ENCODE peak calls at places on chromosomes 13 and 19, in seven cellular contexts. G is GM23338, T is GM12878, S is SK-N-SH, Y is H1, B is HCT116, R is K562. L is an unnamed sample.

GRCh38 chr19:55624109-55625003 is at the start of gene ZNF784:
- DNase-seq in B (peak; percentile 85), G (peak; percentile 96), T (no peak), S (peak; percentile 97), R (peak; percentile 95), Y (peak; percentile 87), L (peak; percentile 92)

GRCh38 chr19:7970716-7971448 is 27.4 kb upstream of the TIMM44 start:
- DNase-seq in R (peak; percentile 62), B (peak; percentile 8), S (peak; percentile 81), G (peak; percentile 94), T (no peak), Y (peak; percentile 34), L (peak; percentile 27)

GRCh38 chr19:53907193-53907581 is 1.9 kb upstream of the CACNG7 start:
- DNase-seq in Y (no peak), T (no peak), R (no peak), S (peak; percentile 39), B (no peak), G (peak; percentile 55), L (no peak)

GRCh38 chr13:39405596-39405995 is 197.4 kb downstream of the LHFPL6 start:
- DNase-seq in G (no peak), R (no peak), B (no peak), Y (no peak), T (no peak), S (no peak), L (no peak)

GRCh38 chr13:105202384-105202783 is 1333.1 kb downstream of the EFNB2 start:
- DNase-seq in S (peak; percentile 9), Y (no peak), G (peak; percentile 78), B (peak; percentile 19), T (no peak), R (no peak), L (peak; percentile 69)

GRCh38 chr13:37621811-37622361 is 23.3 kb upstream of the POSTN start:
- DNase-seq in B (no peak), Y (no peak), G (no peak), T (no peak), S (no peak), R (no peak), L (no peak)

GRCh38 chr13:110978390-110978789 is 63.5 kb upstream of the ANKRD10 start:
- DNase-seq in T (no peak), S (no peak), R (no peak), B (no peak), G (no peak), Y (no peak), L (no peak)

GRCh38 chr13:48318014-48318713 is 14.6 kb downstream of the RB1 start:
- DNase-seq in G (no peak), S (no peak), T (no peak), R (no peak), B (no peak), Y (no peak), L (no peak)

GRCh38 chr13:35891486-35891885 is 239.7 kb downstream of the DCLK1 start:
- DNase-seq in B (no peak), G (no peak), T (no peak), R (no peak), Y (no peak), S (no peak), L (no peak)

GRCh38 chr13:35892837-35893814 is 238.1 kb downstream of the DCLK1 start:
- DNase-seq in S (no peak), T (no peak), B (no peak), R (no peak), G (no peak), Y (no peak), L (no peak)

GRCh38 chr13:35889560-35889959 is 241.6 kb downstream of the DCLK1 start:
- DNase-seq in T (no peak), G (no peak), B (no peak), S (no peak), R (no peak), Y (no peak), L (no peak)

GRCh38 chr13:35894636-35895035 is 236.5 kb downstream of the DCLK1 start:
- DNase-seq in T (no peak), Y (no peak), B (no peak), R (no peak), G (no peak), S (no peak), L (no peak)

DNA sequence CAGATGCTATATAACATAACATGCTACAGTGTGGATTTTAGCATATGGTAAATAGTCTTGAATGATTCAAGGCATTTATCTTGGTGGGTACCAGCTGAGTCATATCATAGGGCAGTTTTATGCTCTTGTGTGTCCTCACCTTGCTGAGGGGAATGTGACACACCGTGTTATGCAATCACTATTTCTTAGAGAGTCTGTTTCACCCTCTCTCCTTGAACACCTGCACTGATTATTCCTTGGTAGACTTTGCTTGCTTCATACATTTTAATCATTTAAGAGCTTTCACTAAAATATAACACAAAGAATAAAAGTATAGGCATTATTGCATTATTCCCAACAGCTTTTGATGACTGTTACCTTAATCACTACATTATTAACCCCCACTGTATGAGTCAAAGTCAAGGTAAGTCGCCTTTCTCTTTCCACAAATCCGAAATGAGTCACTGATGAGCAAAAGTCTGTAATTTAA is 239.2 kb downstream of the DCLK1 start:
- DNase-seq in G (no peak), R (no peak), B (no peak), Y (no peak), T (no peak), S (no peak), L (no peak)
- H3K4me2 ChIP-seq in G (no peak overlapping the region), R (no peak overlapping the region), B (no peak overlapping the region), Y (no peak overlapping the region), T (no peak overlapping the region), S (peak overlapping the region; percentile 36), L (no peak overlapping the region)

GRCh38 chr19:2305974-2306806 is 1.8 kb downstream of the LINGO3 start:
- DNase-seq in G (no peak), S (no peak), B (no peak), R (no peak), Y (no peak), T (no peak), L (no peak)
- H3K27me3 ChIP-seq in G (peaks cover 42% of the 10 kb centered on the region), S (no peaks in the 10 kb centered on the region), B (no peaks in the 10 kb centered on the region), R (no peaks in the 10 kb centered on the region), Y (peaks cover 7% of the 10 kb centered on the region), T (peaks cover 15% of the 10 kb centered on the region), L (peaks cover 27% of the 10 kb centered on the region)

GRCh38 chr19:46866407-46867132 is 5.8 kb downstream of the ARHGAP35 start:
- DNase-seq in Y (no peak), G (no peak), R (no peak), T (no peak), S (no peak), B (no peak), L (peak; percentile 52)

GRCh38 chr19:46862504-46862835 is 1.7 kb downstream of the ARHGAP35 start:
- DNase-seq in R (no peak), Y (no peak), T (no peak), G (no peak), S (no peak), B (no peak), L (peak; percentile 35)

GRCh38 chr19:46862974-46863632 is 2.3 kb downstream of the ARHGAP35 start:
- DNase-seq in T (no peak), Y (no peak), S (no peak), B (no peak), G (peak; percentile 34), R (peak; percentile 70), L (no peak)

GRCh38 chr19:46861691-46862503 is 1.1 kb downstream of the ARHGAP35 start:
- DNase-seq in B (no peak), T (no peak), S (no peak), R (peak; percentile 49), Y (no peak), G (peak; percentile 43), L (peak; percentile 33)

DNA sequence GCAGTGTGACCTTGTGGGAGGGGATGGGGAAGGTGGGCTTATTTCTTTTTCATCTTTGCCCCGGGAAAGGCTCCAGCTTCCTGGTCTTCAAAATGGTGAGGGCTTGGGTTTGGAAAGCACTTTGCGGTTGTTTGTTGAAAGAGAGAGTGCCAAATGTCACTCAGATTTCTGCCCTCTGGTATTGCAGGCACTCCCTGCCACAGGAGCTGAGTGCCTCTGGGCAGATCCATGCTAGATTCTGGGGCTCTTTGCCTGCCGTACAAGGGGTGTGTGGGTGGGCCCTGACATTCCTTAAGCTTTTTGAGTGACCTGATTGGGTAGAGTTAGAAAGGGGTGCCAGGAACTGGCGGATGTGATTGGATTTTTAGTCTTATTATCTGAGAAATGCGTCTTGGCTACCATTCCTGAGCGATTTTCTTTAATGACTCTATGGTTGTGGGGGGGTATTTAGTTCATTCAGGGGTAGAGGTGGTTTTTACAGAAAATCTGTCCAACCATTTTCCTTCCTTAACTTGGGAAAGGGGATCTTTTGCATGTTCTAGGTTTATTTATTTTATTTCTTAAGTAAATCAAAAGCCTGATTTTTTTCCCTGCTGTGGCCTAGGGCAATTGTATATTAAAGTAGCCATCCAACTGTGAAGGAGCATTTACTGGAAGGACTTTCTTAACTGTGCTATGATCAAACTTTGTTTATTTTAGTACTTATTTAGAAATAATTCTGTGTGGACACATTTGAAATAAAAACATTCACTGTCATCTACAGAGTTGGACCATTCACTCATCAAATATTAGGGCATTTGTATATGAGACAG is 3.2 kb downstream of the ARHGAP35 start:
- DNase-seq in S (peak; percentile 47), Y (peak; percentile 44), T (no peak), R (no peak), G (peak; percentile 92), B (no peak), L (peak; percentile 21)
- TF ChIP-seq POLR2AphosphoS5 in S (no peak), Y (no peak), T (no peak), R (no peak), G (peak; percentile 27), B (no peak), L (no peak)

GRCh38 chr13:27120811-27121210 is 50.8 kb downstream of the USP12 start:
- DNase-seq in G (no peak), B (no peak), S (no peak), Y (no peak), T (no peak), R (no peak), L (peak; percentile 55)
- H3K4me2 ChIP-seq in G (peak overlapping the region; percentile 63), B (no peak overlapping the region), S (no peak overlapping the region), Y (peak overlapping the region; percentile 35), T (no peak overlapping the region), R (no peak overlapping the region), L (peak overlapping the region; percentile 67)

DNA sequence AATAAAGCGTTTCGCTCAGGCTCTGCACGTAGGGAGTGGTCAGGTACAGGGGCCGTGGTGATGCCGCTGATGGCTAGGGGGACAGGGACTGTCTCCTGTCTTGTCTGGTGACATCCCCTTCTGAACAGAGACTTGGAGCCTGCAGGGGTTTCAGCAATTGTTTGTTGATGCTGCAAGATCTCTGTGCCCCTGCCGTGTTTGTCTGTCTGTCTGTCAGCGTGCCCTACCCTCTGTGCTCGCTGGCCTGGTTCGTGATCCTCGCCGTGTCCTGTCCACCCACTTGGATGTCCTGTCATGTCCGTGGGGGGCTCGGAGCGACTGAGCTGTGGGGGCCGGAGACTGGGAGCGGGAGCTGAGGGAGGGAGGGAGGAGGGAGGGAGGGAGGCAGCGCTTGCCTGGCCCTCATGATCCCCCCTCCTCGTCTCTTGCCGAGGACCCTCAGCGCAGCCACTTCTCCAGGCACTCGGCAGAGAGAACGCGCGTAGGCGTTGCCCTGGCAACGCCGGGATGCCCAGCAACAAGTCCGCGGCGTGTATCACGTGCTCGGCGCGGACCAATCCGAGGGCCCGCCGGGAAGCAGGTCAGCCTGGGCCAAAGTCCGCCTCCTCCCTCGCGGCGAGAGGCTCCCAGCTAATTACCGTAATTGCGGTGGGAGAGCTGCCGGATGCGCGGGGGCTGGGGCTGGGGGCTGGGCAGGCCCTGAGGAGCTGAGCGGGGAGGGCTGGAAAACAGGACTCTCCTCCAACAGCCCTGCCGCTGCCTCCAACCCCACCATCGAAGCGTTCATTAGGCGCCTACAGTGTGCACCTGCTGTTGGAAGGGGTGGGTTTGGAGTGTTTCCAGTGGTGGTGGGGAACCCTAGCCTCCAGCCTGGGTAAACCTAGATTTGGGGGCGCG is 31.9 kb upstream of the FEM1A start:
- DNase-seq in T (peak; percentile 49), Y (peak; percentile 89), R (peak; percentile 91), B (peak; percentile 78), G (peak; percentile 97), S (peak; percentile 99), L (peak; percentile 83)
- H3K27me3 ChIP-seq in T (no peaks in the 10 kb centered on the region), Y (no peaks in the 10 kb centered on the region), R (peaks cover 10% of the 10 kb centered on the region), B (no peaks in the 10 kb centered on the region), G (peaks cover 16% of the 10 kb centered on the region), S (no peaks in the 10 kb centered on the region), L (no peaks in the 10 kb centered on the region)

L was measured in endothelial cell of umbilical vein.